ENCODE peak calls at places on chromosomes 2 and 18, in eight cellular contexts. Q is stimulated activated CD4-positive, alpha-beta T cell treated with anti-CD3 and anti-CD28 coated beads, Interleukin-4, amount 100 ng/mL, for 1 hour; M is hypothalamus; Y is GM19239; H is EL; U is NT2/D1; E is mesothelial cell of epicardium; R is upper lobe of left lung. T is an unnamed sample.
A peak's percentile ranks its signal among the peaks of the same experiment; 100 is the strongest.

GRCh38 chr2:111118455-111119003 is 2.2 kb upstream of the BCL2L11 start:
- DNase-seq in Q (no peak), M (no peak), Y (no peak), H (no peak), U (no peak), E (peak; percentile 40), R (no peak), T (no peak)

GRCh38 chr18:23263551-23264235 is 128.4 kb downstream of the CABLES1 start:
- DNase-seq in Q (no peak), M (no peak), Y (no peak), H (no peak), U (no peak), E (no peak), R (no peak), T (no peak)

GRCh38 chr2:152548996-152549395 is 168.3 kb downstream of the PRPF40A start:
- DNase-seq in Q (no peak), M (no peak), Y (no peak), H (peak; percentile 32), U (no peak), E (no peak), R (no peak), T (no peak)

GRCh38 chr2:20447437-20448245 is 767 bp downstream of the RHOB start:
- DNase-seq in Q (peak; percentile 22), M (peak; percentile 53), Y (no peak), H (peak; percentile 49), U (no peak), E (peak; percentile 58), R (peak; percentile 53), T (peak; percentile 4)

GRCh38 chr2:33086400-33087015 is 139.8 kb downstream of the LTBP1 start:
- DNase-seq in Q (no peak), M (no peak), Y (no peak), H (peak; percentile 13), U (no peak), E (no peak), R (no peak), T (no peak)

GRCh38 chr2:216694201-216694825 is 1.0 kb downstream of the IGFBP5 start:
- DNase-seq in Q (peak; percentile 44), M (no peak), Y (no peak), H (peak; percentile 70), U (no peak), E (peak; percentile 78), R (peak; percentile 35), T (no peak)

GRCh38 chr2:39525636-39526412 is 88.7 kb upstream of the MAP4K3 start:
- DNase-seq in Q (no peak), M (no peak), Y (no peak), H (no peak), U (no peak), E (no peak), R (no peak), T (no peak)

GRCh38 chr2:182410120-182410519 is 16.7 kb downstream of the PDE1A start:
- DNase-seq in Q (no peak), M (no peak), Y (no peak), H (no peak), U (no peak), E (no peak), R (no peak), T (no peak)

GRCh38 chr18:46877329-46877987 is 39.8 kb downstream of the PIAS2 start:
- DNase-seq in Q (no peak), M (no peak), Y (no peak), H (no peak), U (no peak), E (no peak), R (no peak), T (no peak)

GRCh38 chr2:120710256-120710655 is 25.4 kb upstream of the GLI2 start:
- DNase-seq in Q (no peak), M (no peak), Y (no peak), H (peak; percentile 72), U (no peak), E (no peak), R (no peak), T (no peak)

GRCh38 chr2:71454221-71455010 is 1.1 kb downstream of the DYSF start:
- DNase-seq in Q (no peak), M (no peak), Y (no peak), H (no peak), U (no peak), E (no peak), R (no peak), T (no peak)

GRCh38 chr2:158184556-158185343 is 83.1 kb downstream of the UPP2 start:
- DNase-seq in Q (no peak), M (no peak), Y (no peak), H (peak; percentile 25), U (no peak), E (no peak), R (no peak), T (no peak)

GRCh38 chr2:43265006-43265770 is 38.8 kb upstream of the ZFP36L2 start:
- DNase-seq in Q (no peak), M (no peak), Y (no peak), H (no peak), U (no peak), E (no peak), R (no peak), T (no peak)

GRCh38 chr2:74424139-74424992 is 2.8 kb downstream of the WDR54 start:
- DNase-seq in Q (no peak), M (no peak), Y (no peak), H (no peak), U (no peak), E (no peak), R (no peak), T (no peak)

GRCh38 chr2:57181315-57182038 is 865.1 kb upstream of the VRK2 start:
- DNase-seq in Q (no peak), M (no peak), Y (no peak), H (peak; percentile 60), U (no peak), E (no peak), R (no peak), T (no peak)

GRCh38 chr2:236535024-236535423 is 34.6 kb upstream of the ACKR3 start:
- DNase-seq in Q (no peak), M (no peak), Y (no peak), H (peak; percentile 73), U (no peak), E (peak; percentile 43), R (no peak), T (no peak)

GRCh38 chr2:128372621-128373341 is 54.1 kb upstream of the HS6ST1 start:
- DNase-seq in Q (no peak), M (no peak), Y (no peak), H (no peak), U (no peak), E (no peak), R (peak; percentile 7), T (no peak)

GRCh38 chr2:191441761-191442160 is 196.6 kb downstream of the MYO1B start:
- DNase-seq in Q (no peak), M (no peak), Y (no peak), H (peak; percentile 68), U (no peak), E (no peak), R (no peak), T (no peak)

GRCh38 chr2:84486436-84487115 is 27.5 kb upstream of the SUCLG1 start:
- DNase-seq in Q (no peak), M (no peak), Y (no peak), H (no peak), U (no peak), E (no peak), R (peak; percentile 61), T (no peak)

GRCh38 chr18:47342566-47342965 is 91.1 kb upstream of the SKOR2 start:
- DNase-seq in Q (no peak), M (no peak), Y (no peak), H (peak; percentile 56), U (no peak), E (no peak), R (no peak), T (no peak)

GRCh38 chr2:66686768-66687167 is 251.8 kb downstream of the MEIS1 start:
- DNase-seq in Q (no peak), M (no peak), Y (no peak), H (no peak), U (no peak), E (no peak), R (no peak), T (no peak)

GRCh38 chr2:215431290-215431689 is 4.6 kb downstream of the FN1 start:
- DNase-seq in Q (no peak), M (no peak), Y (no peak), H (no peak), U (no peak), E (no peak), R (no peak), T (no peak)

GRCh38 chr2:236608308-236608564 is 38.6 kb downstream of the ACKR3 start:
- DNase-seq in Q (no peak), M (no peak), Y (no peak), H (peak; percentile 31), U (no peak), E (no peak), R (no peak), T (no peak)

GRCh38 chr2:120503793-120504571 is 158.0 kb downstream of the INHBB start:
- DNase-seq in Q (no peak), M (no peak), Y (no peak), H (peak; percentile 59), U (no peak), E (no peak), R (no peak), T (no peak)

GRCh38 chr2:109368798-109369197 is 239.8 kb downstream of the SH3RF3 start:
- DNase-seq in Q (no peak), M (no peak), Y (no peak), H (no peak), U (no peak), E (no peak), R (no peak), T (no peak)

GRCh38 chr2:37459095-37459981 is 114.9 kb downstream of the QPCT start:
- DNase-seq in Q (no peak), M (no peak), Y (no peak), H (peak; percentile 81), U (no peak), E (no peak), R (no peak), T (no peak)

GRCh38 chr2:42902939-42903709 is 110.7 kb upstream of the HAAO start:
- DNase-seq in Q (no peak), M (no peak), Y (no peak), H (no peak), U (no peak), E (no peak), R (no peak), T (no peak)

GRCh38 chr2:217636578-217637267 is 366.1 kb downstream of the TNS1 start:
- DNase-seq in Q (no peak), M (no peak), Y (no peak), H (no peak), U (no peak), E (no peak), R (no peak), T (no peak)

GRCh38 chr2:70123051-70123828 is 36.0 kb downstream of the PCBP1 start:
- DNase-seq in Q (no peak), M (no peak), Y (no peak), H (peak; percentile 48), U (peak; percentile 87), E (no peak), R (no peak), T (no peak)

GRCh38 chr18:51151568-51152511 is 45.6 kb downstream of the MEX3C start:
- DNase-seq in Q (peak; percentile 76), M (no peak), Y (no peak), H (no peak), U (no peak), E (no peak), R (no peak), T (peak; percentile 39)

GRCh38 chr2:186496401-186496800 is 10.3 kb downstream of the ZC3H15 start:
- DNase-seq in Q (no peak), M (no peak), Y (no peak), H (no peak), U (no peak), E (no peak), R (no peak), T (no peak)

GRCh38 chr2:9703701-9704221 is 73.0 kb upstream of the YWHAQ start:
- DNase-seq in Q (no peak), M (no peak), Y (no peak), H (peak; percentile 94), U (no peak), E (no peak), R (peak; percentile 79), T (no peak)

GRCh38 chr2:216404010-216404618 is 8.2 kb upstream of the SMARCAL1 start:
- DNase-seq in Q (peak; percentile 52), M (no peak), Y (no peak), H (peak; percentile 48), U (no peak), E (no peak), R (peak; percentile 37), T (peak; percentile 27)

GRCh38 chr2:233458031-233458610 is 103.8 kb downstream of the DGKD start:
- DNase-seq in Q (no peak), M (no peak), Y (no peak), H (no peak), U (no peak), E (no peak), R (no peak), T (no peak)